ENCODE peak calls at places on chromosomes 12 and 14, in ten cellular contexts. K, N, M, F, U, G, A, D, I and C are unnamed samples. For H3K4me1 and H3K27me3, the result is how much of the 10 kb centered on the place peaks cover.

GRCh38 chr12:52006726-52007157 is at the start of gene TAMALIN:
- DNase-seq in K (peak), N (peak), M (peak), F (peak), U (no peak), G (peak), A (no peak), D (peak), I (no peak), C (no peak)

GRCh38 chr14:56004807-56005579 is 113.2 kb upstream of the PELI2 start:
- DNase-seq in K (no peak), N (peak), M (peak), F (peak), U (no peak), G (peak), A (peak), D (peak), I (no peak), C (no peak)

GRCh38 chr14:105864651-105865265 is 338.4 kb downstream of the TMEM121 start:
- DNase-seq in K (no peak), N (peak), M (no peak), F (no peak), U (no peak), G (peak), A (no peak), D (no peak), I (no peak), C (peak)

GRCh38 chr14:94917041-94917600 is 147.2 kb upstream of the GSC start:
- DNase-seq in K (no peak), N (no peak), M (no peak), F (peak), U (no peak), G (no peak), A (no peak), D (no peak), I (no peak), C (no peak)

GRCh38 chr14:102654298-102654697 is 61.8 kb downstream of the RCOR1 start:
- DNase-seq in K (no peak), N (no peak), M (no peak), F (no peak), U (no peak), G (no peak), A (peak), D (no peak), I (no peak), C (no peak)

GRCh38 chr12:15407025-15407424 is 84.7 kb downstream of the PTPRO start:
- DNase-seq in K (no peak), N (no peak), M (no peak), F (no peak), U (no peak), G (no peak), A (no peak), D (no peak), I (no peak), C (no peak)

GRCh38 chr14:69398818-69399210 is 322 bp downstream of the SLC39A9 start:
- DNase-seq in K (no peak), N (no peak), M (no peak), F (no peak), U (no peak), G (no peak), A (no peak), D (no peak), I (no peak), C (no peak)

GRCh38 chr14:95467232-95467631 is 49.2 kb downstream of the SYNE3 start:
- DNase-seq in K (no peak), N (no peak), M (no peak), F (no peak), U (no peak), G (no peak), A (no peak), D (no peak), I (no peak), C (no peak)

GRCh38 chr12:19382111-19382526 is 57.2 kb upstream of the AEBP2 start:
- DNase-seq in K (no peak), N (no peak), M (no peak), F (no peak), U (no peak), G (peak), A (peak), D (no peak), I (no peak), C (no peak)

GRCh38 chr12:80837342-80837978 is 100.3 kb downstream of the LIN7A start:
- DNase-seq in K (no peak), N (peak), M (peak), F (no peak), U (no peak), G (peak), A (peak), D (no peak), I (peak), C (no peak)

GRCh38 chr14:52949711-52950409 is 990 bp downstream of the FERMT2 start:
- DNase-seq in K (no peak), N (peak), M (peak), F (no peak), U (no peak), G (peak), A (peak), D (no peak), I (no peak), C (no peak)

GRCh38 chr12:51591020-51591901 is at the start of gene SCN8A:
- DNase-seq in K (peak), N (peak), M (peak), F (peak), U (no peak), G (peak), A (peak), D (peak), I (peak), C (peak)

GRCh38 chr12:24222968-24223367 is 273.5 kb upstream of the SOX5 start:
- DNase-seq in K (no peak), N (no peak), M (no peak), F (no peak), U (no peak), G (no peak), A (peak), D (no peak), I (no peak), C (no peak)

GRCh38 chr12:116201908-116202307 is 75.6 kb downstream of the MED13L start:
- DNase-seq in K (no peak), N (no peak), M (no peak), F (no peak), U (no peak), G (no peak), A (no peak), D (no peak), I (no peak), C (no peak)

GRCh38 chr12:11759894-11760293 is 110.4 kb downstream of the ETV6 start:
- DNase-seq in K (no peak), N (no peak), M (no peak), F (no peak), U (no peak), G (no peak), A (no peak), D (no peak), I (no peak), C (no peak)

GRCh38 chr12:11765421-11765816 is 115.9 kb downstream of the ETV6 start:
- DNase-seq in K (no peak), N (no peak), M (no peak), F (peak), U (no peak), G (no peak), A (no peak), D (no peak), I (no peak), C (no peak)

GRCh38 chr12:11761869-11762567 is 112.5 kb downstream of the ETV6 start:
- DNase-seq in K (no peak), N (no peak), M (no peak), F (no peak), U (no peak), G (no peak), A (no peak), D (no peak), I (no peak), C (no peak)

GRCh38 chr12:11763760-11764520 is 114.5 kb downstream of the ETV6 start:
- DNase-seq in K (no peak), N (no peak), M (no peak), F (no peak), U (no peak), G (no peak), A (no peak), D (no peak), I (no peak), C (no peak)

DNA sequence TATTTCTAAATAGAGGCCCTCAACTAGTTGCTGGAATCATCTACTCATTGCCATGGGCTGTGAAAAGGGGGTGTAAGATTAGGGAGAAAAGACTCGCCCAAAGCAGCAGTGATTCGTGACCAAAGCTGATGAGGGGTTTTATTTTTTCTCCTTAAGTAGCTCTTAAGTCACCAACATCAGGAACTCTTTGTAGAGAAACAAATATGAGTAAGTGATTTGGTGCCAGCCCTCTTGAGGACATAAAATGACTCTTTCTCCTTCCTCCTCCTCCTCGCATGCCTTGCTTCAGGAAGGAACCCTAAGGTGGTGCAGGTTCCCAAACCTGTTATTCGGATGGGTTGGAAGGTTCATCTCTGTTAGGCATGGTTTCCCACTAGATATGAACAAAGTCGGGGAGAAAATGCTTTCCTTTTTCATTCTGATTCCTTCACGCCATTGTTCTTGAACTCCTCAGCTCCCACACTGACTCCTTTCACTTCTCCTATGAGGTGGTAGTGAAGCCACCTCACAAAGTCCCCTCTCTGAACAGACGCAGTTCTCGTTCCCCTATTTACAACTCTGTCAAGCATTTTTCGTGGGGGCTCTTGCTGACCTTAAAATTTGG is 113.4 kb downstream of the ETV6 start:
- DNase-seq in K (no peak), N (no peak), M (no peak), F (no peak), U (no peak), G (no peak), A (no peak), D (no peak), I (no peak), C (no peak)
- H3K4me1 ChIP-seq in K (under half), N (under half), M (half or more), F (half or more), U (under half), G (under half), A (under half), D (under half), I (under half), C (under half)

GRCh38 chr14:22124071-22124613 is 450.5 kb upstream of the OR4E1 start:
- DNase-seq in K (no peak), N (no peak), M (no peak), F (no peak), U (no peak), G (no peak), A (no peak), D (no peak), I (no peak), C (no peak)
- H3K27ac ChIP-seq in K (no peak), N (no peak), M (no peak), F (no peak), U (no peak), G (no peak), A (no peak), D (no peak), I (no peak), C (no peak)

GRCh38 chr12:106227641-106228319 is 20.0 kb downstream of the CKAP4 start:
- DNase-seq in K (no peak), N (no peak), M (no peak), F (no peak), U (no peak), G (no peak), A (peak), D (peak), I (no peak), C (peak)
- H3K27me3 ChIP-seq in K (under half), N (under half), M (under half), F (under half), U (under half), G (under half), A (under half), D (under half), I (under half), C (under half)

GRCh38 chr14:72616811-72617210 is 277.1 kb downstream of the DPF3 start:
- DNase-seq in K (no peak), N (no peak), M (no peak), F (no peak), U (no peak), G (no peak), A (no peak), D (peak), I (no peak), C (no peak)
- H3K4me1 ChIP-seq in K (half or more), N (under half), M (half or more), F (under half), U (under half), G (under half), A (under half), D (under half), I (under half), C (under half)

GRCh38 chr12:101619868-101620761 is 25.3 kb downstream of the MYBPC1 start:
- DNase-seq in K (no peak), N (no peak), M (no peak), F (no peak), U (no peak), G (peak), A (no peak), D (peak), I (no peak), C (no peak)
- H3K27ac ChIP-seq in K (peak), N (no peak), M (no peak), F (no peak), U (no peak), G (no peak), A (no peak), D (peak), I (no peak), C (no peak)